ENCODE peak calls at places on chromosome 10, in four cellular contexts. Z is GOT3, U is NCI-H1105, D is SK-N-SH. E is an unnamed sample.

GRCh38 chr10:82742478-82742877 is 867.5 kb downstream of the NRG3 start:
- DNase-seq in Z (no peak), U (no peak), D (no peak), E (no peak)

GRCh38 chr10:124955243-124955642 is 13.3 kb downstream of the ZRANB1 start:
- DNase-seq in Z (no peak), U (no peak), D (no peak), E (no peak)

GRCh38 chr10:97713828-97714400 is 384 bp downstream of the MARVELD1 start:
- DNase-seq in Z (peak), U (peak), D (peak), E (peak)

GRCh38 chr10:95263864-95264226 is 27.0 kb downstream of the PDLIM1 start:
- DNase-seq in Z (no peak), U (no peak), D (no peak), E (no peak)

GRCh38 chr10:6239213-6239991 is 36.7 kb downstream of the PFKFB3 start:
- DNase-seq in Z (peak), U (no peak), D (peak), E (no peak)

GRCh38 chr10:132489053-132489703 is 48.4 kb upstream of the INPP5A start:
- DNase-seq in Z (no peak), U (no peak), D (no peak), E (no peak)

GRCh38 chr10:24215193-24215592 is 6.3 kb downstream of the KIAA1217 start:
- DNase-seq in Z (no peak), U (no peak), D (no peak), E (no peak)

GRCh38 chr10:94645285-94645684 is 38.2 kb upstream of the CYP2C18 start:
- DNase-seq in Z (no peak), U (no peak), D (peak), E (no peak)